ENCODE peak calls at places on chromosomes 11 and 22, in nine cellular contexts. P is heart left ventricle; T is tibial artery; K is BE2C; O is Panc1; E is stimulated activated CD4-positive, alpha-beta T cell treated with anti-CD3 and anti-CD28 coated beads, Interleukin-1b, Interleukin-23, amount 100 ng/mL, for 1 hour; D is sigmoid colon; Q is mesothelial cell of epicardium; W is NCI-H446 treated with DMSO at 0.1 percent for 48 hours. A is an unnamed sample.

GRCh38 chr11:67044496-67044895 is 12.2 kb upstream of the RHOD start:
- DNase-seq in W (no peak), E (no peak), O (no peak), P (no peak), Q (no peak), D (no peak), K (no peak), T (no peak), A (no peak)

GRCh38 chr11:112477152-112477928 is 216.7 kb upstream of the PLET1 start:
- DNase-seq in D (no peak), K (peak), P (no peak), E (no peak), Q (no peak), T (no peak), O (no peak), W (peak), A (no peak)

GRCh38 chr11:68191661-68192579 is 21.2 kb downstream of the KMT5B start:
- DNase-seq in D (no peak), W (no peak), P (no peak), Q (no peak), E (no peak), K (no peak), O (no peak), T (no peak), A (no peak)

GRCh38 chr11:19241260-19242183 is 777 bp upstream of the E2F8 start:
- DNase-seq in W (no peak), Q (peak), T (no peak), K (peak), P (peak), D (peak), O (no peak), E (no peak), A (peak)

GRCh38 chr11:75265851-75266531 is 25.4 kb downstream of the TPBGL start:
- DNase-seq in P (peak), Q (no peak), O (no peak), T (peak), K (peak), E (no peak), D (peak), W (no peak), A (peak)

GRCh38 chr22:45318558-45319318 is 9.0 kb downstream of the FAM118A start:
- DNase-seq in Q (no peak), T (no peak), D (no peak), E (peak), K (no peak), P (no peak), W (no peak), O (no peak), A (no peak)

GRCh38 chr22:23072035-23072910 is 2.0 kb downstream of the GNAZ start:
- DNase-seq in D (peak), Q (no peak), W (no peak), E (no peak), T (no peak), O (no peak), P (peak), K (no peak), A (peak)

GRCh38 chr11:125569913-125570621 is 790 bp downstream of the EI24 start:
- DNase-seq in D (no peak), W (no peak), K (no peak), Q (no peak), E (no peak), T (no peak), P (no peak), O (no peak), A (no peak)

GRCh38 chr11:1877211-1878133 is 14.2 kb downstream of the PRR33 start:
- DNase-seq in P (peak), W (no peak), Q (peak), K (peak), E (no peak), D (peak), O (no peak), T (peak), A (peak)

GRCh38 chr11:131745405-131745804 is 375.0 kb downstream of the NTM start:
- DNase-seq in E (no peak), D (no peak), K (no peak), O (no peak), W (no peak), T (no peak), Q (no peak), P (no peak), A (no peak)

GRCh38 chr11:71452354-71453020 is 516 bp upstream of the NADSYN1 start:
- DNase-seq in P (peak), T (peak), O (no peak), Q (no peak), E (peak), D (peak), W (peak), K (no peak), A (peak)

GRCh38 chr11:43268161-43268560 is 43.6 kb upstream of the API5 start:
- DNase-seq in Q (no peak), T (no peak), O (no peak), K (peak), W (peak), E (no peak), P (peak), D (no peak), A (peak)

GRCh38 chr11:28243596-28243995 is 135.4 kb downstream of the METTL15 start:
- DNase-seq in P (no peak), E (no peak), D (no peak), K (no peak), T (no peak), Q (no peak), W (no peak), O (no peak), A (no peak)

GRCh38 chr22:24948356-24949202 is 2.1 kb upstream of the LHFPL7 start:
- DNase-seq in E (no peak), O (no peak), D (no peak), Q (no peak), P (no peak), K (no peak), T (no peak), W (no peak), A (no peak)

GRCh38 chr22:37169412-37169811 is 18.6 kb downstream of the C1QTNF6 start:
- DNase-seq in O (no peak), T (peak), E (no peak), D (no peak), Q (no peak), W (no peak), K (no peak), P (peak), A (no peak)

GRCh38 chr11:74696932-74697687 is 34.1 kb downstream of the CHRDL2 start:
- DNase-seq in D (peak), T (peak), K (no peak), P (peak), E (no peak), W (no peak), O (no peak), Q (peak), A (peak)

GRCh38 chr11:102287963-102288744 is 29.1 kb upstream of the BIRC3 start:
- DNase-seq in P (peak), W (peak), D (no peak), Q (no peak), K (peak), T (no peak), E (no peak), O (peak), A (no peak)

GRCh38 chr11:96466607-96467006 is 76.8 kb downstream of the JRKL start:
- DNase-seq in E (no peak), O (no peak), W (no peak), K (no peak), P (no peak), T (no peak), D (no peak), Q (no peak), A (no peak)

GRCh38 chr22:37176464-37177061 is 11.5 kb downstream of the C1QTNF6 start:
- DNase-seq in Q (no peak), T (peak), P (peak), O (no peak), W (no peak), E (no peak), K (peak), D (peak), A (peak)

GRCh38 chr22:35315141-35315854 is 15.6 kb downstream of the TOM1 start:
- DNase-seq in K (no peak), T (no peak), O (no peak), D (peak), E (no peak), W (no peak), Q (no peak), P (peak), A (no peak)

GRCh38 chr22:35392357-35392756 is 7.6 kb upstream of the MCM5 start:
- DNase-seq in E (no peak), T (no peak), K (no peak), O (no peak), Q (no peak), D (no peak), P (no peak), W (no peak), A (no peak)

GRCh38 chr11:26790738-26791137 is 68.9 kb upstream of the SLC5A12 start:
- DNase-seq in Q (no peak), W (no peak), O (no peak), T (no peak), K (no peak), P (no peak), E (no peak), D (no peak), A (no peak)

GRCh38 chr11:108069947-108070346 is 51.4 kb upstream of the ACAT1 start:
- DNase-seq in Q (no peak), K (no peak), T (no peak), P (no peak), D (no peak), O (no peak), W (no peak), E (no peak), A (no peak)

GRCh38 chr22:47193606-47194316 is 431.3 kb downstream of the TBC1D22A start:
- DNase-seq in T (peak), D (peak), P (no peak), W (no peak), O (no peak), K (no peak), E (no peak), Q (no peak), A (peak)

GRCh38 chr22:38767313-38767712 is 11.5 kb upstream of the SUN2 start:
- DNase-seq in T (peak), E (no peak), P (no peak), Q (no peak), W (no peak), O (no peak), D (no peak), K (no peak), A (no peak)

GRCh38 chr11:73296501-73297230 is 11.4 kb upstream of the ARHGEF17 start:
- DNase-seq in T (peak), P (peak), O (no peak), E (no peak), W (no peak), D (no peak), Q (no peak), K (no peak), A (peak)

GRCh38 chr22:33772793-33773192 is 147.5 kb downstream of the LARGE1 start:
- DNase-seq in Q (no peak), K (no peak), P (no peak), D (no peak), T (no peak), O (no peak), E (no peak), W (no peak), A (no peak)

GRCh38 chr11:57310630-57311086 is 14.1 kb downstream of the TNKS1BP1 start:
- DNase-seq in K (no peak), Q (no peak), W (no peak), P (no peak), E (no peak), O (no peak), D (no peak), T (peak), A (no peak)

GRCh38 chr22:27435839-27436581 is 365.5 kb downstream of the MN1 start:
- DNase-seq in D (peak), K (peak), W (peak), P (peak), Q (peak), O (no peak), E (no peak), T (no peak), A (peak)

GRCh38 chr11:131408011-131408640 is 37.7 kb downstream of the NTM start:
- DNase-seq in T (no peak), Q (no peak), D (no peak), E (no peak), K (no peak), O (peak), P (no peak), W (no peak), A (no peak)

GRCh38 chr11:68998390-68998911 is 14.6 kb downstream of the MRGPRF start:
- DNase-seq in K (peak), P (no peak), T (peak), O (no peak), W (peak), D (peak), E (no peak), Q (no peak), A (peak)

GRCh38 chr11:1047576-1048156 is 11.1 kb upstream of the MUC6 start:
- DNase-seq in E (no peak), W (no peak), P (peak), O (no peak), D (peak), T (no peak), K (peak), Q (no peak), A (peak)

GRCh38 chr11:15176646-15177163 is 62.0 kb downstream of the INSC start:
- DNase-seq in W (no peak), T (no peak), D (no peak), O (no peak), K (no peak), P (no peak), Q (no peak), E (no peak), A (no peak)

GRCh38 chr11:133239530-133239929 is 292.8 kb downstream of the OPCML start:
- DNase-seq in T (no peak), W (no peak), K (no peak), E (no peak), Q (no peak), D (no peak), P (no peak), O (no peak), A (peak)

GRCh38 chr22:17085277-17086091 is 684 bp downstream of the IL17RA start:
- DNase-seq in P (peak), O (no peak), E (no peak), K (no peak), T (peak), D (peak), Q (no peak), W (no peak), A (peak)

GRCh38 chr11:133732109-133732508 is 113.2 kb downstream of the SPATA19 start:
- DNase-seq in O (no peak), D (no peak), T (no peak), E (no peak), P (no peak), Q (no peak), K (no peak), W (no peak), A (no peak)

GRCh38 chr11:45933131-45933821 is 10.8 kb downstream of the LARGE2 start:
- DNase-seq in P (no peak), W (peak), Q (no peak), D (peak), O (no peak), K (no peak), E (no peak), T (peak), A (no peak)

GRCh38 chr11:73598719-73599379 is 937 bp upstream of the FAM168A start:
- DNase-seq in O (peak), P (no peak), T (no peak), Q (no peak), E (no peak), K (no peak), D (no peak), W (no peak), A (no peak)